ENCODE peak calls at places on chromosomes 16 and 17, in nine cellular contexts. One of them, this sample, is unnamed.

GRCh38 chr17:13002761-13003453 is 14.9 kb downstream of the ELAC2 start:
- DNase-seq in Panc1: no peak
- DNase-seq in prostate gland: peak; percentile 68
- DNase-seq in GM23338: peak; percentile 89
- DNase-seq in transverse colon: peak; percentile 80
- DNase-seq in GM12878: no peak
- DNase-seq in endothelial cell of umbilical vein: peak; percentile 50
- DNase-seq in stomach: peak; percentile 84
- DNase-seq in HCT116: peak; percentile 34
- DNase-seq in this sample: no peak

GRCh38 chr16:82011199-82011641 is at the start of gene SDR42E1:
- DNase-seq in stomach: peak; percentile 80
- DNase-seq in endothelial cell of umbilical vein: no peak
- DNase-seq in prostate gland: peak; percentile 50
- DNase-seq in Panc1: no peak
- DNase-seq in transverse colon: peak; percentile 85
- DNase-seq in HCT116: peak; percentile 91
- DNase-seq in GM12878: peak; percentile 13
- DNase-seq in GM23338: peak; percentile 13
- DNase-seq in this sample: peak; percentile 88

GRCh38 chr17:7561589-7562207 is at the start of gene SENP3:
- DNase-seq in GM12878: no peak
- DNase-seq in GM23338: peak; percentile 94
- DNase-seq in HCT116: peak; percentile 73
- DNase-seq in endothelial cell of umbilical vein: peak; percentile 85
- DNase-seq in prostate gland: peak; percentile 90
- DNase-seq in stomach: peak; percentile 92
- DNase-seq in Panc1: no peak
- DNase-seq in transverse colon: peak; percentile 93
- DNase-seq in this sample: peak; percentile 98

GRCh38 chr16:27432600-27432957 is 30.6 kb downstream of the IL21R start:
- DNase-seq in Panc1: no peak
- DNase-seq in transverse colon: no peak
- DNase-seq in GM23338: no peak
- DNase-seq in HCT116: no peak
- DNase-seq in GM12878: no peak
- DNase-seq in endothelial cell of umbilical vein: no peak
- DNase-seq in prostate gland: no peak
- DNase-seq in stomach: no peak
- DNase-seq in this sample: peak; percentile 9

GRCh38 chr17:18981642-18982424 is 22.7 kb downstream of the FAM83G start:
- DNase-seq in stomach: peak; percentile 92
- DNase-seq in HCT116: peak; percentile 31
- DNase-seq in prostate gland: peak; percentile 54
- DNase-seq in GM23338: no peak
- DNase-seq in endothelial cell of umbilical vein: peak; percentile 46
- DNase-seq in GM12878: no peak
- DNase-seq in Panc1: peak; percentile 36
- DNase-seq in transverse colon: peak; percentile 92
- DNase-seq in this sample: no peak

GRCh38 chr17:70105641-70106040 is 30.6 kb downstream of the KCNJ16 start:
- DNase-seq in endothelial cell of umbilical vein: no peak
- DNase-seq in GM23338: no peak
- DNase-seq in transverse colon: no peak
- DNase-seq in prostate gland: no peak
- DNase-seq in GM12878: no peak
- DNase-seq in HCT116: no peak
- DNase-seq in Panc1: no peak
- DNase-seq in stomach: no peak
- DNase-seq in this sample: no peak

GRCh38 chr17:31051517-31051916 is 43.3 kb upstream of the NF1 start:
- DNase-seq in endothelial cell of umbilical vein: no peak
- DNase-seq in transverse colon: no peak
- DNase-seq in GM12878: no peak
- DNase-seq in stomach: no peak
- DNase-seq in prostate gland: no peak
- DNase-seq in Panc1: no peak
- DNase-seq in GM23338: no peak
- DNase-seq in HCT116: no peak
- DNase-seq in this sample: no peak

GRCh38 chr17:43905985-43906852 is 1.1 kb downstream of the MPP2 start:
- DNase-seq in GM23338: peak; percentile 96
- DNase-seq in HCT116: no peak
- DNase-seq in endothelial cell of umbilical vein: no peak
- DNase-seq in Panc1: no peak
- DNase-seq in transverse colon: peak; percentile 62
- DNase-seq in prostate gland: no peak
- DNase-seq in GM12878: no peak
- DNase-seq in stomach: peak; percentile 74
- DNase-seq in this sample: no peak

GRCh38 chr16:54430491-54431030 is 144.0 kb upstream of the IRX3 start:
- DNase-seq in HCT116: no peak
- DNase-seq in prostate gland: no peak
- DNase-seq in GM12878: no peak
- DNase-seq in stomach: no peak
- DNase-seq in Panc1: no peak
- DNase-seq in GM23338: no peak
- DNase-seq in endothelial cell of umbilical vein: no peak
- DNase-seq in transverse colon: no peak
- DNase-seq in this sample: no peak

GRCh38 chr17:67570797-67571196 is 146.9 kb upstream of the NOL11 start:
- DNase-seq in HCT116: no peak
- DNase-seq in endothelial cell of umbilical vein: no peak
- DNase-seq in prostate gland: no peak
- DNase-seq in GM23338: no peak
- DNase-seq in Panc1: no peak
- DNase-seq in transverse colon: no peak
- DNase-seq in GM12878: no peak
- DNase-seq in stomach: no peak
- DNase-seq in this sample: no peak

GRCh38 chr16:1708768-1709180 is 2.8 kb downstream of the MAPK8IP3 start:
- DNase-seq in transverse colon: no peak
- DNase-seq in GM12878: no peak
- DNase-seq in endothelial cell of umbilical vein: no peak
- DNase-seq in Panc1: no peak
- DNase-seq in HCT116: no peak
- DNase-seq in GM23338: no peak
- DNase-seq in stomach: no peak
- DNase-seq in prostate gland: no peak
- DNase-seq in this sample: peak; percentile 72

GRCh38 chr17:51034800-51035199 is 85.9 kb downstream of the SPAG9 start:
- DNase-seq in HCT116: no peak
- DNase-seq in stomach: no peak
- DNase-seq in transverse colon: no peak
- DNase-seq in GM12878: no peak
- DNase-seq in endothelial cell of umbilical vein: no peak
- DNase-seq in Panc1: no peak
- DNase-seq in GM23338: no peak
- DNase-seq in prostate gland: no peak
- DNase-seq in this sample: no peak

GRCh38 chr16:31201511-31202401 is 804 bp downstream of the PYCARD start:
- DNase-seq in HCT116: no peak
- DNase-seq in endothelial cell of umbilical vein: no peak
- DNase-seq in prostate gland: no peak
- DNase-seq in stomach: peak; percentile 47
- DNase-seq in GM12878: no peak
- DNase-seq in GM23338: peak; percentile 79
- DNase-seq in Panc1: no peak
- DNase-seq in transverse colon: peak; percentile 85
- DNase-seq in this sample: peak; percentile 90

GRCh38 chr16:1363501-1364041 is 11.8 kb downstream of the GNPTG start:
- DNase-seq in GM23338: peak; percentile 79
- DNase-seq in stomach: peak; percentile 77
- DNase-seq in GM12878: no peak
- DNase-seq in transverse colon: peak; percentile 65
- DNase-seq in endothelial cell of umbilical vein: peak; percentile 41
- DNase-seq in Panc1: no peak
- DNase-seq in prostate gland: peak; percentile 51
- DNase-seq in HCT116: peak; percentile 23
- DNase-seq in this sample: peak; percentile 93

GRCh38 chr16:87947356-87948118 is 3.7 kb upstream of the BANP start:
- DNase-seq in transverse colon: no peak
- DNase-seq in HCT116: no peak
- DNase-seq in prostate gland: no peak
- DNase-seq in Panc1: no peak
- DNase-seq in stomach: no peak
- DNase-seq in GM23338: no peak
- DNase-seq in GM12878: no peak
- DNase-seq in endothelial cell of umbilical vein: no peak
- DNase-seq in this sample: no peak

GRCh38 chr17:77465358-77466041 is 324.7 kb downstream of the SEC14L1 start:
- DNase-seq in GM12878: peak; percentile 86
- DNase-seq in HCT116: no peak
- DNase-seq in stomach: peak; percentile 62
- DNase-seq in endothelial cell of umbilical vein: peak; percentile 55
- DNase-seq in GM23338: peak; percentile 66
- DNase-seq in Panc1: no peak
- DNase-seq in transverse colon: peak; percentile 80
- DNase-seq in prostate gland: no peak
- DNase-seq in this sample: peak; percentile 94

GRCh38 chr17:49404371-49404770 is 10.3 kb downstream of the PHB1 start:
- DNase-seq in transverse colon: no peak
- DNase-seq in prostate gland: no peak
- DNase-seq in Panc1: no peak
- DNase-seq in GM23338: no peak
- DNase-seq in endothelial cell of umbilical vein: no peak
- DNase-seq in GM12878: no peak
- DNase-seq in HCT116: no peak
- DNase-seq in stomach: no peak
- DNase-seq in this sample: peak; percentile 89
- H3K36me3 ChIP-seq in transverse colon: no peaks in the 10 kb centered on the region
- H3K36me3 ChIP-seq in prostate gland: peaks cover 6% of the 10 kb centered on the region
- H3K36me3 ChIP-seq in Panc1: peaks cover 25% of the 10 kb centered on the region
- H3K36me3 ChIP-seq in GM23338: peaks cover 40% of the 10 kb centered on the region
- H3K36me3 ChIP-seq in endothelial cell of umbilical vein: peaks cover 25% of the 10 kb centered on the region
- H3K36me3 ChIP-seq in GM12878: peaks cover 29% of the 10 kb centered on the region
- H3K36me3 ChIP-seq in HCT116: peaks cover 64% of the 10 kb centered on the region
- H3K36me3 ChIP-seq in stomach: peaks cover 68% of the 10 kb centered on the region
- H3K36me3 ChIP-seq in this sample: peaks cover 52% of the 10 kb centered on the region

GRCh38 chr17:685006-685405 is 29.6 kb downstream of the VPS53 start:
- DNase-seq in transverse colon: no peak
- DNase-seq in HCT116: no peak
- DNase-seq in GM23338: no peak
- DNase-seq in stomach: no peak
- DNase-seq in GM12878: no peak
- DNase-seq in endothelial cell of umbilical vein: no peak
- DNase-seq in prostate gland: no peak
- DNase-seq in Panc1: no peak
- DNase-seq in this sample: no peak

GRCh38 chr17:683499-684254 is 31.0 kb downstream of the VPS53 start:
- DNase-seq in endothelial cell of umbilical vein: no peak
- DNase-seq in stomach: no peak
- DNase-seq in GM23338: no peak
- DNase-seq in prostate gland: no peak
- DNase-seq in Panc1: no peak
- DNase-seq in HCT116: no peak
- DNase-seq in transverse colon: no peak
- DNase-seq in GM12878: no peak
- DNase-seq in this sample: no peak

GRCh38 chr17:681738-682137 is 32.9 kb downstream of the VPS53 start:
- DNase-seq in transverse colon: no peak
- DNase-seq in stomach: no peak
- DNase-seq in endothelial cell of umbilical vein: no peak
- DNase-seq in prostate gland: no peak
- DNase-seq in GM12878: no peak
- DNase-seq in GM23338: no peak
- DNase-seq in Panc1: no peak
- DNase-seq in HCT116: no peak
- DNase-seq in this sample: no peak

GRCh38 chr17:682150-682549 is 32.5 kb downstream of the VPS53 start:
- DNase-seq in Panc1: no peak
- DNase-seq in GM23338: no peak
- DNase-seq in transverse colon: no peak
- DNase-seq in prostate gland: no peak
- DNase-seq in stomach: no peak
- DNase-seq in endothelial cell of umbilical vein: no peak
- DNase-seq in GM12878: no peak
- DNase-seq in HCT116: no peak
- DNase-seq in this sample: no peak

DNA sequence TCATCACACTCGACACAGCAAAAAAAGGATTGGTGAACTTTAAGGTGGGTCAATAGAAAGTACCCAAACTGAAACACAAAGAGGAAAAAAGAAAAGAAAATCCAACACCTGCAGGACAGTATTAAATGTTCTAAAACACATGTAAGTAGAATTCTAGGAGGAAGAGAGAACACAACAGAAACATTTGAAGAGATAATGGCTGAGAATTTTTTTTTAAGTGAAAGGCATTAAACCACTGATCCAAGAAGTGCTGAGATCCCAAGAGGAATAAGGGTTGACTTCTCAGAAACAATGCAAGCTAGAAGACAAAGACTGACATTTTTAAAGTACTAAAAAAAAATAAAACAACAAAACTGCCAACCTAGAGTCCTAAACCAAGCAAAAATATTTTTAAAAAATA is 31.6 kb downstream of the VPS53 start:
- DNase-seq in stomach: no peak
- DNase-seq in Panc1: no peak
- DNase-seq in prostate gland: no peak
- DNase-seq in endothelial cell of umbilical vein: no peak
- DNase-seq in transverse colon: no peak
- DNase-seq in GM12878: no peak
- DNase-seq in GM23338: no peak
- DNase-seq in HCT116: no peak
- DNase-seq in this sample: no peak
- H3K4me1 ChIP-seq in stomach: peaks cover 5% of the 10 kb centered on the region
- H3K4me1 ChIP-seq in Panc1: no peaks in the 10 kb centered on the region
- H3K4me1 ChIP-seq in prostate gland: no peaks in the 10 kb centered on the region
- H3K4me1 ChIP-seq in endothelial cell of umbilical vein: no peaks in the 10 kb centered on the region
- H3K4me1 ChIP-seq in transverse colon: no peaks in the 10 kb centered on the region
- H3K4me1 ChIP-seq in GM12878: no peaks in the 10 kb centered on the region
- H3K4me1 ChIP-seq in GM23338: no peaks in the 10 kb centered on the region
- H3K4me1 ChIP-seq in HCT116: no peaks in the 10 kb centered on the region
- H3K4me1 ChIP-seq in this sample: no peaks in the 10 kb centered on the region

GRCh38 chr16:65846210-65846602 is 520.3 kb upstream of the CDH5 start:
- DNase-seq in GM23338: no peak
- DNase-seq in HCT116: no peak
- DNase-seq in prostate gland: no peak
- DNase-seq in GM12878: no peak
- DNase-seq in transverse colon: no peak
- DNase-seq in Panc1: no peak
- DNase-seq in endothelial cell of umbilical vein: no peak
- DNase-seq in stomach: no peak
- DNase-seq in this sample: no peak
- TF ChIP-seq POLR2AphosphoS5 in GM23338: no peak
- TF ChIP-seq POLR2AphosphoS5 in HCT116: no peak
- TF ChIP-seq POLR2AphosphoS5 in prostate gland: no peak
- TF ChIP-seq POLR2AphosphoS5 in GM12878: no peak
- TF ChIP-seq POLR2AphosphoS5 in transverse colon: no peak
- TF ChIP-seq POLR2AphosphoS5 in Panc1: no peak
- TF ChIP-seq POLR2AphosphoS5 in endothelial cell of umbilical vein: no peak
- TF ChIP-seq POLR2AphosphoS5 in stomach: no peak
- TF ChIP-seq POLR2AphosphoS5 in this sample: no peak

DNA sequence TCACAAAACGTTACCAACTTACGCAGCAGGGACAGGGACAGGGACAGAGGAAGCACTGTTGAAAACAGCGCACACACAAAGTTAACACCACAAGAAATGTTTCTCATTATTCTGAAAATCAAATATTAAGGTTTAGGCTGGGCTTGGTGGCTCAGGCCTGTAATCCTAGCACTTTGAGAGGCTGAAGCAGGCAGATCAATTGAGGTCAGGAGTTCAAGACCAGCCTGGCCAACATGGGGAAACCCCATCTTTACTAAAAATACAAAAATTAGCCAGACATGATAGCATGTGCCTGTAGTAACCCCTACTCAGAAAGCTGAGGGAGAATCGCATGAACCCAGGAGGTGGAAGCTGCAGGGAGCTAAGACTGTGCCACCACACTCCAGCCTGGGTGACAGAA is 4.2 kb downstream of the CYTH1 start:
- DNase-seq in stomach: no peak
- DNase-seq in prostate gland: no peak
- DNase-seq in GM23338: no peak
- DNase-seq in GM12878: no peak
- DNase-seq in Panc1: no peak
- DNase-seq in endothelial cell of umbilical vein: no peak
- DNase-seq in HCT116: no peak
- DNase-seq in transverse colon: no peak
- DNase-seq in this sample: peak; percentile 41
- H3K36me3 ChIP-seq in stomach: no peaks in the 10 kb centered on the region
- H3K36me3 ChIP-seq in prostate gland: no peaks in the 10 kb centered on the region
- H3K36me3 ChIP-seq in GM23338: no peaks in the 10 kb centered on the region
- H3K36me3 ChIP-seq in GM12878: no peaks in the 10 kb centered on the region
- H3K36me3 ChIP-seq in Panc1: no peaks in the 10 kb centered on the region
- H3K36me3 ChIP-seq in endothelial cell of umbilical vein: no peaks in the 10 kb centered on the region
- H3K36me3 ChIP-seq in HCT116: no peaks in the 10 kb centered on the region
- H3K36me3 ChIP-seq in transverse colon: no peaks in the 10 kb centered on the region
- H3K36me3 ChIP-seq in this sample: no peaks in the 10 kb centered on the region

This sample was measured in spleen.